ENCODE peak calls at places on chromosomes 3 and 15, in six cellular contexts. L is breast epithelium; N is GM23338; Z is CD8-positive, alpha-beta T cell; R is cardiac muscle cell; H is WERI-Rb-1. F is an unnamed sample. For H3K36me3 and H3K27me3, the result is how much of the 10 kb centered on the place peaks cover.

GRCh38 chr3:182241777-182242556 is 530.2 kb downstream of the SOX2 start:
- DNase-seq in H (no peak), R (peak), Z (no peak), N (no peak), L (no peak), F (no peak)

GRCh38 chr15:22903961-22904534 is 65.6 kb downstream of the NIPA2 start:
- DNase-seq in N (no peak), H (no peak), Z (no peak), L (no peak), R (no peak), F (peak)

GRCh38 chr3:122992628-122993570 is 34.7 kb downstream of the SEMA5B start:
- DNase-seq in L (no peak), Z (no peak), H (peak), R (no peak), N (no peak), F (no peak)

GRCh38 chr3:181457190-181457589 is 254.5 kb upstream of the SOX2 start:
- DNase-seq in R (no peak), Z (no peak), N (no peak), H (no peak), L (no peak), F (no peak)

GRCh38 chr3:15794303-15794771 is 3.4 kb downstream of the ANKRD28 start:
- DNase-seq in R (peak), Z (no peak), L (no peak), N (no peak), H (no peak), F (no peak)

GRCh38 chr15:47432831-47433230 is 284.5 kb upstream of the SEMA6D start:
- DNase-seq in R (no peak), H (no peak), Z (no peak), N (no peak), L (no peak), F (no peak)

GRCh38 chr15:63601026-63601726 is 4.0 kb downstream of the FBXL22 start:
- DNase-seq in L (no peak), R (peak), N (peak), Z (peak), H (peak), F (peak)

GRCh38 chr15:77022646-77023575 is 28.0 kb downstream of the PSTPIP1 start:
- DNase-seq in N (no peak), Z (no peak), R (no peak), L (peak), H (no peak), F (peak)

GRCh38 chr3:11452988-11453847 is 181.0 kb downstream of the ATG7 start:
- DNase-seq in R (peak), Z (no peak), H (peak), L (no peak), N (no peak), F (no peak)

GRCh38 chr3:190338717-190339116 is 16.5 kb upstream of the CLDN1 start:
- DNase-seq in H (no peak), L (no peak), Z (no peak), N (no peak), R (no peak), F (no peak)

GRCh38 chr3:56980798-56981390 is 79.6 kb upstream of the SPATA12 start:
- DNase-seq in Z (no peak), N (no peak), H (no peak), L (no peak), R (peak), F (no peak)

GRCh38 chr15:79777916-79778315 is 118.9 kb downstream of the MTHFS start:
- DNase-seq in H (no peak), Z (no peak), N (no peak), L (no peak), R (no peak), F (no peak)

GRCh38 chr15:87878161-87878560 is 378.4 kb downstream of the NTRK3 start:
- DNase-seq in N (no peak), Z (no peak), H (no peak), L (no peak), R (no peak), F (no peak)

GRCh38 chr3:131730581-131730980 is 227.8 kb upstream of the MRPL3 start:
- DNase-seq in Z (no peak), N (no peak), L (no peak), H (no peak), R (peak), F (no peak)

GRCh38 chr3:45496550-45496949 is 98.0 kb upstream of the LIMD1 start:
- DNase-seq in N (no peak), R (peak), H (no peak), L (no peak), Z (no peak), F (no peak)

GRCh38 chr3:46950661-46951241 is 25.8 kb downstream of the CCDC12 start:
- DNase-seq in N (no peak), H (no peak), L (no peak), R (no peak), Z (no peak), F (no peak)

GRCh38 chr3:52774066-52774713 is 3.2 kb upstream of the ITIH1 start:
- DNase-seq in L (no peak), R (no peak), N (no peak), H (no peak), Z (no peak), F (no peak)

GRCh38 chr3:127304121-127304744 is 16.4 kb upstream of the PRR20G start:
- DNase-seq in Z (no peak), N (peak), H (peak), L (no peak), R (no peak), F (peak)

GRCh38 chr3:61985020-61985419 is 388.3 kb downstream of the FEZF2 start:
- DNase-seq in Z (no peak), N (no peak), L (no peak), R (peak), H (no peak), F (no peak)

GRCh38 chr15:69156726-69157381 is 3.6 kb upstream of the GLCE start:
- DNase-seq in L (no peak), N (no peak), H (peak), Z (no peak), R (no peak), F (no peak)

GRCh38 chr3:143654906-143655305 is 193.4 kb downstream of the SLC9A9 start:
- DNase-seq in R (no peak), L (no peak), H (no peak), Z (no peak), N (no peak), F (no peak)

GRCh38 chr15:100022426-100022825 is 289.2 kb upstream of the LYSMD4 start:
- DNase-seq in R (no peak), L (no peak), N (no peak), Z (no peak), H (no peak), F (no peak)

GRCh38 chr3:103002447-103002846 is 567.6 kb downstream of the ZPLD1 start:
- DNase-seq in L (no peak), Z (no peak), N (no peak), H (no peak), R (no peak), F (no peak)
- H3K4me3 ChIP-seq in L (no peak), Z (no peak), N (no peak), H (no peak), R (no peak), F (no peak)

GRCh38 chr15:90217671-90218394 is 15.9 kb downstream of the CIB1 start:
- DNase-seq in R (no peak), L (no peak), Z (no peak), N (no peak), H (no peak), F (no peak)

GRCh38 chr15:90223441-90224165 is 10.1 kb downstream of the CIB1 start:
- DNase-seq in N (no peak), H (no peak), R (no peak), Z (no peak), L (no peak), F (peak)

GRCh38 chr15:90222538-90222937 is 11.2 kb downstream of the CIB1 start:
- DNase-seq in H (no peak), N (no peak), L (no peak), Z (no peak), R (no peak), F (no peak)

GRCh38 chr15:90219421-90220141 is 14.2 kb downstream of the CIB1 start:
- DNase-seq in N (peak), L (no peak), R (peak), Z (peak), H (peak), F (peak)

GRCh38 chr15:90221251-90221900 is 12.4 kb downstream of the CIB1 start:
- DNase-seq in L (no peak), H (peak), N (peak), Z (no peak), R (peak), F (peak)
- H3K36me3 ChIP-seq in L (under half), H (half or more), N (under half), Z (under half), R (under half), F (under half)

GRCh38 chr3:38599886-38600285 is 49.6 kb downstream of the SCN5A start:
- DNase-seq in L (no peak), H (no peak), R (no peak), N (no peak), Z (no peak), F (no peak)
- H3K27me3 ChIP-seq in L (under half), H (under half), R (under half), N (under half), Z (under half), F (under half)

GRCh38 chr3:10370429-10370828 is 49.5 kb upstream of the SEC13 start:
- DNase-seq in Z (no peak), L (no peak), H (no peak), N (no peak), R (peak), F (no peak)

GRCh38 chr3:10371789-10372188 is 50.9 kb upstream of the SEC13 start:
- DNase-seq in Z (no peak), H (no peak), L (no peak), R (no peak), N (no peak), F (no peak)

GRCh38 chr3:10368512-10368911 is 47.6 kb upstream of the SEC13 start:
- DNase-seq in N (no peak), R (no peak), L (no peak), H (no peak), Z (no peak), F (no peak)

GRCh38 chr3:10373686-10374261 is 52.9 kb upstream of the SEC13 start:
- DNase-seq in H (no peak), L (no peak), Z (no peak), N (no peak), R (peak), F (no peak)

DNA sequence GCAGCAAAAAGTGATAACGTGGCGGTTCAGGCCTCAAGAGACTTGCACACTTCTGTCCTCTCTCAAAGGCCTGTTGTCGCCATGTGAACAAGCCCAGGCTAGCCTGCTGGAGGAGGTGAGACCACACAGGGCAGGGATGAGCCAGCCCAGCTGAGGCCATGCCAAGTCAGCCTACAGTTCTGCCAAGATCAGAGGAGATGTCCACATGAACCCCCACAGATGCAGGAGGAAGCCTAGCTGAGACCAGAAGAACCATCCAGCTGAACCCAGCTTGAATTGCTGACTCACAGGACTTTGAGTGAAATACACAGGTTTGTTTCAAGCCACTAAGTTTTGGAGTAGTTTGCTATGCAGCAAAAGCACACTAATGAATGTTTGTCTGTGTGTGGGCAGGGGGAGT is 50.3 kb upstream of the SEC13 start:
- DNase-seq in H (no peak), L (no peak), Z (no peak), N (no peak), R (peak), F (no peak)
- H3K4me3 ChIP-seq in H (no peak), L (no peak), Z (no peak), N (no peak), R (no peak), F (no peak)

GRCh38 chr15:67192185-67192584 is 62.3 kb downstream of the AAGAB start:
- DNase-seq in L (no peak), N (no peak), R (no peak), Z (no peak), H (no peak), F (no peak)
- H3K36me3 ChIP-seq in L (under half), N (under half), R (under half), Z (under half), H (under half), F (under half)